ENCODE peak calls at places on chromosomes 6 and 20, in four cellular contexts. R is NCI-H748 treated with DMSO at 0.1 percent for 48 hours, Y is ecto neural progenitor cell, G is NCI-H345. D is an unnamed sample.

GRCh38 chr20:63687419-63688233 is 8.8 kb upstream of the TNFRSF6B start:
- DNase-seq in R (no peak), Y (no peak), G (no peak), D (no peak)

GRCh38 chr20:35145141-35145564 is 2.0 kb downstream of the EDEM2 start:
- DNase-seq in R (peak; percentile 86), Y (no peak), G (peak; percentile 85), D (peak; percentile 14)

GRCh38 chr20:645318-646106 is 7.5 kb downstream of the SRXN1 start:
- DNase-seq in R (peak; percentile 79), Y (peak; percentile 89), G (peak; percentile 72), D (peak; percentile 91)

GRCh38 chr20:44600758-44601562 is 18.6 kb downstream of the PKIG start:
- DNase-seq in R (no peak), Y (no peak), G (no peak), D (no peak)

GRCh38 chr6:20404641-20405032 is 3.0 kb downstream of the E2F3 start:
- DNase-seq in R (peak; percentile 54), Y (peak; percentile 65), G (peak; percentile 55), D (peak; percentile 70)

GRCh38 chr6:52503853-52504777 is 72.7 kb downstream of the TRAM2 start:
- DNase-seq in R (peak; percentile 92), Y (no peak), G (peak; percentile 88), D (no peak)

GRCh38 chr6:139250296-139251274 is 41.2 kb downstream of the TXLNB start:
- DNase-seq in R (peak; percentile 20), Y (peak; percentile 73), G (peak; percentile 31), D (peak; percentile 74)

GRCh38 chr6:112683926-112684325 is 336.8 kb downstream of the RFPL4B start:
- DNase-seq in R (no peak), Y (no peak), G (no peak), D (no peak)

GRCh38 chr6:39304951-39305350 is 9.3 kb downstream of the KCNK17 start:
- DNase-seq in R (no peak), Y (no peak), G (no peak), D (no peak)

GRCh38 chr6:166781331-166781730 is 154.3 kb upstream of the RPS6KA2 start:
- DNase-seq in R (no peak), Y (no peak), G (no peak), D (peak; percentile 2)

GRCh38 chr6:36848658-36849441 is 9.6 kb upstream of the CPNE5 start:
- DNase-seq in R (no peak), Y (peak; percentile 88), G (no peak), D (peak; percentile 49)

GRCh38 chr6:26404534-26404933 is 2.5 kb downstream of the BTN3A1 start:
- DNase-seq in R (no peak), Y (no peak), G (no peak), D (no peak)

GRCh38 chr6:121442591-121442990 is 7.1 kb downstream of the GJA1 start:
- DNase-seq in R (no peak), Y (no peak), G (no peak), D (no peak)

GRCh38 chr6:168428052-168428829 is 12.7 kb upstream of the SMOC2 start:
- DNase-seq in R (no peak), Y (no peak), G (peak; percentile 42), D (no peak)

GRCh38 chr20:11846131-11846530 is 71.6 kb upstream of the BTBD3 start:
- DNase-seq in R (no peak), Y (no peak), G (no peak), D (no peak)

GRCh38 chr6:129683606-129684322 is 26.2 kb downstream of the ARHGAP18 start:
- DNase-seq in R (no peak), Y (no peak), G (peak; percentile 5), D (peak; percentile 31)

GRCh38 chr20:48283470-48284110 is 498.3 kb upstream of the SULF2 start:
- DNase-seq in R (peak; percentile 11), Y (no peak), G (no peak), D (peak; percentile 11)

GRCh38 chr20:10653593-10654288 is 20.1 kb downstream of the JAG1 start:
- DNase-seq in R (no peak), Y (no peak), G (no peak), D (no peak)

D was measured in endothelial cell.